ENCODE peak calls at places on chromosomes 12 and 14, in four cellular contexts. R is GM04504; X is activated naive CD8-positive, alpha-beta T cell treated with anti-CD3 and anti-CD28 coated beads, Interleukin-2, amount 50 U/mL, for 24 hours; T is GM23338. H is an unnamed sample.

GRCh38 chr14:33073023-33073422 is 134.3 kb downstream of the NPAS3 start:
- DNase-seq in T (no peak), R (no peak), X (no peak), H (no peak)

GRCh38 chr12:12835378-12836145 is 22.4 kb downstream of the DDX47 start:
- DNase-seq in T (no peak), X (no peak), R (no peak), H (no peak)

GRCh38 chr12:123388948-123389559 is 5.1 kb downstream of the KMT5A start:
- DNase-seq in R (no peak), X (peak; percentile 16), T (peak; percentile 21), H (no peak)

GRCh38 chr12:117277875-117278274 is 83.6 kb downstream of the NOS1 start:
- DNase-seq in T (peak; percentile 58), R (no peak), X (no peak), H (no peak)

GRCh38 chr12:108930756-108931155 is 50.9 kb downstream of the DAO start:
- DNase-seq in T (no peak), R (no peak), X (no peak), H (peak; percentile 25)

GRCh38 chr12:3113671-3114070 is 36.5 kb downstream of the TSPAN9 start:
- DNase-seq in R (no peak), T (no peak), X (no peak), H (no peak)

GRCh38 chr12:2691001-2691339 is 103.8 kb upstream of the FKBP4 start:
- DNase-seq in R (no peak), X (peak; percentile 71), T (peak; percentile 82), H (peak; percentile 43)

GRCh38 chr12:89571481-89572190 is 45.8 kb upstream of the POC1B start:
- DNase-seq in X (no peak), T (no peak), R (peak; percentile 84), H (no peak)

GRCh38 chr12:91182664-91183455 is at the start of gene DCN:
- DNase-seq in X (no peak), R (peak; percentile 17), T (no peak), H (no peak)

GRCh38 chr14:100049220-100049619 is 16.0 kb upstream of the EVL start:
- DNase-seq in R (peak; percentile 62), T (no peak), X (no peak), H (no peak)

GRCh38 chr12:13631873-13632272 is 349.5 kb downstream of the GRIN2B start:
- DNase-seq in T (no peak), X (no peak), R (no peak), H (peak; percentile 45)

GRCh38 chr12:9365296-9365695 is 157.1 kb upstream of the PZP start:
- DNase-seq in R (no peak), X (no peak), T (no peak), H (no peak)

GRCh38 chr12:74171478-74171909 is 366.1 kb upstream of the ATXN7L3B start:
- DNase-seq in X (no peak), T (no peak), R (no peak), H (no peak)

GRCh38 chr14:34650786-34651584 is 21.0 kb upstream of the SNX6 start:
- DNase-seq in T (no peak), R (peak; percentile 99), X (no peak), H (peak; percentile 70)

GRCh38 chr12:26831959-26832816 is 806 bp downstream of the ITPR2 start:
- DNase-seq in T (peak; percentile 58), R (peak; percentile 52), X (peak; percentile 65), H (peak; percentile 77)

GRCh38 chr14:33738481-33738880 is 212.4 kb downstream of the EGLN3 start:
- DNase-seq in R (no peak), T (peak; percentile 9), X (no peak), H (no peak)

GRCh38 chr14:50109342-50109741 is 7.0 kb downstream of the VCPKMT start:
- DNase-seq in X (no peak), R (no peak), T (peak; percentile 67), H (peak; percentile 41)

GRCh38 chr12:122523846-122524718 is 2.7 kb downstream of the RSRC2 start:
- DNase-seq in T (no peak), X (no peak), R (no peak), H (no peak)

GRCh38 chr14:71319646-71320045 is 412.4 kb downstream of the PCNX1 start:
- DNase-seq in R (no peak), T (peak; percentile 26), X (no peak), H (peak; percentile 51)

GRCh38 chr12:63163542-63163941 is 12.5 kb upstream of the AVPR1A start:
- DNase-seq in T (no peak), X (no peak), R (no peak), H (no peak)

GRCh38 chr12:20350495-20350894 is 17.8 kb upstream of the PDE3A start:
- DNase-seq in T (no peak), R (no peak), X (no peak), H (no peak)

GRCh38 chr12:104490221-104490620 is 33.5 kb downstream of the CHST11 start:
- DNase-seq in X (no peak), R (no peak), T (no peak), H (no peak)

GRCh38 chr14:84864582-84865271 is 665.2 kb upstream of the FLRT2 start:
- DNase-seq in X (no peak), T (no peak), R (no peak), H (no peak)

GRCh38 chr12:68568878-68569569 is 41.7 kb upstream of the RAP1B start:
- DNase-seq in R (no peak), X (no peak), T (no peak), H (no peak)

GRCh38 chr12:64560395-64561301 is 49.6 kb upstream of the RASSF3 start:
- DNase-seq in X (no peak), R (peak; percentile 51), T (peak; percentile 31), H (no peak)

H was measured in NCI-H82.